ENCODE peak calls at places on chromosomes 3 and 15, in seven cellular contexts. G is IMR-90, I is A549, J is sigmoid colon, V is gastrocnemius medialis, A is HCT116, F is uterus. D is an unnamed sample.

GRCh38 chr15:40343512-40343911 is 2.8 kb upstream of the CCDC9B start:
- DNase-seq in I (no peak), F (no peak), J (no peak), G (peak), V (no peak), A (no peak), D (peak)

GRCh38 chr15:75651810-75652543 is 4.3 kb downstream of the SNX33 start:
- DNase-seq in F (no peak), V (no peak), J (no peak), I (no peak), A (no peak), G (no peak), D (no peak)

GRCh38 chr15:51323749-51324148 is 14.6 kb downstream of the CYP19A1 start:
- DNase-seq in F (no peak), V (no peak), G (no peak), J (no peak), A (no peak), I (no peak), D (no peak)

GRCh38 chr3:141905129-141905528 is 28.7 kb downstream of the ATP1B3 start:
- DNase-seq in G (peak), V (no peak), J (no peak), A (no peak), F (no peak), I (no peak), D (no peak)

GRCh38 chr15:65642588-65642987 is 20.9 kb downstream of the SLC24A1 start:
- DNase-seq in V (no peak), F (peak), I (no peak), A (no peak), G (no peak), J (no peak), D (no peak)

GRCh38 chr3:184524981-184525336 is 36.6 kb upstream of the EPHB3 start:
- DNase-seq in V (no peak), J (no peak), F (no peak), G (no peak), I (no peak), A (no peak), D (no peak)

GRCh38 chr15:31525988-31526665 is 199.5 kb downstream of the KLF13 start:
- DNase-seq in I (no peak), G (no peak), J (no peak), V (no peak), F (no peak), A (no peak), D (no peak)

GRCh38 chr3:112437146-112438022 is 61.9 kb downstream of the BTLA start:
- DNase-seq in I (no peak), G (peak), F (no peak), V (no peak), A (peak), J (no peak), D (no peak)

GRCh38 chr3:122730240-122730639 is 49.6 kb downstream of the PARP14 start:
- DNase-seq in I (no peak), G (no peak), A (no peak), V (no peak), F (no peak), J (no peak), D (no peak)

GRCh38 chr3:63739474-63739873 is 79.6 kb upstream of the C3orf49 start:
- DNase-seq in G (no peak), A (no peak), I (no peak), J (no peak), V (no peak), F (no peak), D (no peak)

GRCh38 chr3:198113219-198114053 is 153.4 kb downstream of the LMLN start:
- DNase-seq in A (no peak), F (no peak), J (no peak), V (no peak), G (no peak), I (no peak), D (peak)

GRCh38 chr15:74787251-74788041 is 5.6 kb downstream of the CSK start:
- DNase-seq in J (peak), G (peak), F (no peak), A (no peak), I (peak), V (no peak), D (peak)

GRCh38 chr15:100438570-100438969 is 90.2 kb downstream of the CERS3 start:
- DNase-seq in J (peak), G (no peak), V (peak), F (peak), A (no peak), I (no peak), D (peak)

GRCh38 chr3:166531730-166532129 is 694.5 kb upstream of the BCHE start:
- DNase-seq in I (no peak), V (no peak), J (no peak), F (no peak), A (no peak), G (no peak), D (no peak)

GRCh38 chr15:87634361-87634760 is 622.2 kb downstream of the NTRK3 start:
- DNase-seq in A (no peak), F (no peak), G (no peak), J (no peak), I (no peak), V (no peak), D (no peak)

GRCh38 chr15:69783211-69783610 is 314.5 kb downstream of the TLE3 start:
- DNase-seq in I (no peak), V (no peak), A (no peak), J (no peak), F (no peak), G (no peak), D (no peak)

GRCh38 chr15:92429378-92430066 is 35.8 kb downstream of the ST8SIA2 start:
- DNase-seq in J (no peak), G (peak), A (peak), I (peak), V (no peak), F (no peak), D (peak)

GRCh38 chr3:122758877-122759670 is 34.6 kb downstream of the HSPBAP1 start:
- DNase-seq in J (no peak), F (no peak), V (no peak), G (no peak), A (no peak), I (no peak), D (no peak)

GRCh38 chr15:66456211-66456610 is 41.4 kb downstream of the SNAPC5 start:
- DNase-seq in V (no peak), G (peak), F (no peak), J (no peak), I (no peak), A (no peak), D (no peak)

GRCh38 chr3:52819936-52820335 is 10.5 kb downstream of the ITIH4 start:
- DNase-seq in J (no peak), G (no peak), V (no peak), F (no peak), A (no peak), I (no peak), D (no peak)

GRCh38 chr15:70433583-70434288 is 329.6 kb downstream of the UACA start:
- DNase-seq in J (no peak), G (no peak), I (no peak), A (no peak), F (no peak), V (no peak), D (no peak)

GRCh38 chr3:122942241-122942640 is 85.3 kb downstream of the SEMA5B start:
- DNase-seq in G (no peak), J (no peak), V (no peak), A (no peak), I (no peak), F (no peak), D (no peak)

GRCh38 chr3:101036213-101036618 is 43.0 kb upstream of the ABI3BP start:
- DNase-seq in I (peak), F (no peak), A (peak), G (peak), J (no peak), V (no peak), D (peak)

GRCh38 chr15:93093765-93094164 is 4.8 kb upstream of the RGMA start:
- DNase-seq in A (no peak), I (no peak), F (no peak), V (no peak), J (no peak), G (no peak), D (no peak)

GRCh38 chr3:8490079-8490552 is 11.5 kb upstream of the LMCD1 start:
- DNase-seq in F (peak), I (peak), A (no peak), V (peak), J (no peak), G (peak), D (no peak)

GRCh38 chr15:65037279-65037678 is 7.8 kb upstream of the MTFMT start:
- DNase-seq in I (no peak), G (no peak), J (no peak), A (no peak), V (no peak), F (no peak), D (no peak)

GRCh38 chr3:57151021-57151449 is 14.1 kb downstream of the IL17RD start:
- DNase-seq in J (no peak), G (peak), A (no peak), V (no peak), F (no peak), I (no peak), D (no peak)

GRCh38 chr15:63724760-63725159 is 109.0 kb downstream of the HERC1 start:
- DNase-seq in I (no peak), J (no peak), V (no peak), G (no peak), F (no peak), A (no peak), D (no peak)

GRCh38 chr15:101167791-101168462 is 83.9 kb downstream of the CHSY1 start:
- DNase-seq in G (peak), I (no peak), F (peak), A (peak), J (peak), V (peak), D (peak)

GRCh38 chr15:84944311-84944710 is 37.3 kb upstream of the PDE8A start:
- DNase-seq in G (no peak), I (no peak), F (no peak), J (peak), V (peak), A (no peak), D (no peak)

GRCh38 chr3:37739579-37740290 is 121.9 kb upstream of the CTDSPL start:
- DNase-seq in J (no peak), I (no peak), A (no peak), G (no peak), V (no peak), F (no peak), D (peak)

GRCh38 chr15:71532994-71533393 is 277.4 kb upstream of the NR2E3 start:
- DNase-seq in G (no peak), F (no peak), I (peak), J (no peak), A (peak), V (no peak), D (no peak)

GRCh38 chr15:50218291-50218690 is 36.3 kb downstream of the SLC27A2 start:
- DNase-seq in J (no peak), G (no peak), V (no peak), A (no peak), I (no peak), F (no peak), D (no peak)

GRCh38 chr3:43692085-43692484 is 1.3 kb downstream of the ABHD5 start:
- DNase-seq in G (no peak), F (no peak), A (no peak), V (no peak), J (no peak), I (no peak), D (no peak)

GRCh38 chr3:81545572-81545971 is 215.9 kb downstream of the GBE1 start:
- DNase-seq in G (peak), V (no peak), I (no peak), J (no peak), F (no peak), A (peak), D (no peak)

GRCh38 chr15:84671211-84671610 is 13.2 kb upstream of the NMB start:
- DNase-seq in I (no peak), V (no peak), J (no peak), F (no peak), A (no peak), G (peak), D (no peak)

GRCh38 chr3:128710816-128711433 is 15.1 kb upstream of the RAB7A start:
- DNase-seq in F (no peak), G (no peak), J (no peak), I (no peak), V (no peak), A (no peak), D (no peak)

GRCh38 chr3:128709038-128709437 is 16.9 kb upstream of the RAB7A start:
- DNase-seq in A (no peak), G (no peak), I (no peak), V (peak), F (no peak), J (no peak), D (no peak)

GRCh38 chr3:128707935-128708494 is 18.0 kb upstream of the RAB7A start:
- DNase-seq in F (no peak), J (no peak), A (no peak), I (no peak), V (no peak), G (no peak), D (no peak)

GRCh38 chr3:128712848-128713247 is 13.1 kb upstream of the RAB7A start:
- DNase-seq in J (no peak), F (no peak), G (no peak), A (no peak), I (no peak), V (no peak), D (no peak)

DNA sequence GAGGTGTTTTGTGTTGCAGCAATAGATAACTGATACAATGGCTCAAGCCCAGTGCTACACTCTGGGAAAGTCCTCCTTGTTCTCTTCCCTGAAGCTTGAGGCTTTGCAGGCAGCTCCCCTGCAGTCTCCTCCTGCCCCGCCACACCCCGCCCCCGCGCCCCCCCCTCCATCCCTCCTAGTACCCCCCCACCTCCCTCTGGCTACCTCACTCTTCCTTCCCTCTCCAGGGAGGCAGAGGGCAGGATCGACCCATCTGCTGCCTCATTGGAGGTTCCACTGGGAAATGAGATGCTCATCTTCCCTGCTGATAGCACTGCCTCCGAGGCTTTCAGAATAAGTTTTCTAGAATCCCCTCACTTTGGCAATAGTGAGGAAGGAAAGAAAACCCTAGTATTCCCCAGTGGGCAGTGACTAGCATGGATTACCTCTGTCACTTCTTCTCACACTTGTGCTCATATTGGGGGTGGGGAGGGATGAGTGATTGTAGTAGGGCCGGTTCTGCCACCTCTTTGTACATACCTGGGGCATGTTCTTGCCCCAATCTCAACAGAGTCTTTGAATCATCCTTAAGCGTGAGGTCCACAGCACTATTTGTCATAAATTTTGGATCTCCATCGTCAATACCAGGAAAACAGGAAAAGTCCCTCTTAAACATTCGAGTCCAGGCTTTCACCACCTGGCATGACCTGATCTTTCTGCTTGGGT is 16.3 kb upstream of the RAB7A start:
- DNase-seq in V (no peak), F (no peak), I (no peak), G (no peak), A (no peak), J (no peak), D (no peak)
- TF ChIP-seq POLR2A in V (no peak), F (no peak), I (no peak), G (no peak), A (no peak), J (no peak), D (no peak)

GRCh38 chr3:124700880-124701684 is 29.2 kb upstream of the UMPS start:
- DNase-seq in G (peak), I (no peak), A (no peak), J (no peak), V (no peak), F (no peak), D (peak)

GRCh38 chr3:124701687-124702086 is 28.6 kb upstream of the UMPS start:
- DNase-seq in V (no peak), I (no peak), G (peak), J (no peak), F (no peak), A (no peak), D (no peak)

GRCh38 chr3:124705552-124705951 is 24.7 kb upstream of the UMPS start:
- DNase-seq in F (no peak), V (no peak), I (no peak), G (no peak), J (no peak), A (no peak), D (no peak)

GRCh38 chr3:124699686-124700396 is 30.4 kb upstream of the UMPS start:
- DNase-seq in A (no peak), F (no peak), G (no peak), J (no peak), I (no peak), V (no peak), D (peak)

DNA sequence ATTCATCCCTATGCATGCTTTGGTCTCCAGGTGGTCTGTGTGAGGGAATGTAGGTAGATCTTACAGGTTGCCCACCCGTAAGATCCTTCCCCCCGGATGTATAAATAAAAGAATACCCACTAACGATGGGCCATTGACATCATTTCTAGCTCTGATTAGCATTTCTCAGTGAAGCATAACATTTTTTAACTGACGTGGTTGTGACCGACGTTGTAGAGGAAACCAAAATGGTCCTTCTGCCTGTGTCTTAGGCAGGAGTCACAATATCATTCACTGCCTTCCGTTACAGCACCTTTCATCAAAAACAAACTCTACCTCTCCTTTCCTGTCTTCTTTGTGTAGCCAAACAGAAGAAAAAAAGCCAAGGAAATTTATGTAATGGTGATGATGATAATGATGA is 27.3 kb upstream of the UMPS start:
- DNase-seq in I (no peak), J (no peak), G (no peak), A (no peak), F (no peak), V (no peak), D (no peak)
- H3K4me3 ChIP-seq in I (no peak), J (no peak), G (no peak), A (no peak), F (no peak), V (no peak), D (no peak)

GRCh38 chr3:58536501-58537411 is at the start of gene ACOX2:
- DNase-seq in V (peak), A (no peak), G (peak), J (peak), I (no peak), F (peak), D (peak)
- TF ChIP-seq POLR2A in V (no peak), A (no peak), G (no peak), J (no peak), I (no peak), F (peak), D (peak)

GRCh38 chr3:15380980-15381890 is 46.1 kb downstream of the METTL6 start:
- DNase-seq in J (no peak), A (no peak), V (no peak), I (no peak), G (no peak), F (no peak), D (peak)

GRCh38 chr3:15375461-15376000 is 43.1 kb upstream of the SH3BP5 start:
- DNase-seq in J (no peak), V (no peak), A (no peak), G (no peak), F (no peak), I (no peak), D (no peak)

GRCh38 chr3:15372918-15373317 is 40.5 kb upstream of the SH3BP5 start:
- DNase-seq in V (no peak), J (no peak), I (no peak), A (no peak), F (no peak), G (no peak), D (no peak)

GRCh38 chr3:15382405-15382923 is 44.9 kb downstream of the METTL6 start:
- DNase-seq in I (no peak), J (no peak), A (no peak), G (no peak), V (no peak), F (no peak), D (no peak)

GRCh38 chr3:15377961-15378791 is 45.8 kb upstream of the SH3BP5 start:
- DNase-seq in A (peak), V (peak), I (peak), J (peak), F (peak), G (peak), D (peak)
- H3K4me3 ChIP-seq in A (no peak), V (peak), I (no peak), J (no peak), F (no peak), G (no peak), D (no peak)

GRCh38 chr3:33791477-33792166 is 6.8 kb upstream of the PDCD6IP start:
- DNase-seq in A (no peak), G (peak), I (peak), J (no peak), F (no peak), V (no peak), D (peak)
- TF ChIP-seq POLR2A in A (no peak), G (no peak), I (no peak), J (no peak), F (no peak), V (no peak), D (no peak)

GRCh38 chr3:51340311-51340829 is 44.7 kb upstream of the MANF start:
- DNase-seq in F (no peak), A (peak), J (peak), G (peak), I (peak), V (no peak), D (peak)
- H3K4me3 ChIP-seq in F (no peak), A (peak), J (no peak), G (no peak), I (no peak), V (no peak), D (no peak)

GRCh38 chr3:189961525-189962161 is 159.1 kb downstream of the P3H2 start:
- DNase-seq in V (peak), I (peak), A (peak), F (peak), J (peak), G (peak), D (peak)
- TF ChIP-seq POLR2A in V (no peak), I (no peak), A (no peak), F (no peak), J (no peak), G (no peak), D (no peak)

DNA sequence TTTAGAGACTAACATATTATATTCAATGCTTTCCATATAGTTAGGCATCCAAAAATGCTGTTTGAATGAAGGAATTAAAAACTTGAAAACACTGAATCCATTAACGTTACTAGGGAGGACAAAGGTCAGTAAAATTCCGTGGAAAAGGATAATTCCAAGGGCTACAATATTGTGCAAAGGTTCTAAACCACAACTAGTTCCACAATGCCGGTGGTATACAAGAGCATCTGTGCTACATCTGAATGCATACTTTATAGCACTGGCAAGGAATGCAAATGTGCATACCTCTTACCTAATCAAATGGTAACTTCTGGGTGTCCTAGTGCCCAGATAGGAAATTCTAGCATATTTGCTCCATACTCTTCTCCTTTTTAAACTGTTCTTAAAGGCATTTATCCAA is 2.2 kb downstream of the ICE2 start:
- DNase-seq in G (peak), A (no peak), I (no peak), J (no peak), V (no peak), F (no peak), D (no peak)
- H3K4me3 ChIP-seq in G (no peak), A (no peak), I (peak), J (no peak), V (peak), F (no peak), D (no peak)

D was measured in adrenal gland.